ENCODE peak calls at places on chromosome 3, in six cellular contexts. O, Y, E, H, X and T are unnamed samples.

GRCh38 chr3:166190360-166190759 is 353.1 kb upstream of the BCHE start:
- DNase-seq in O (no peak), Y (no peak), E (no peak), H (no peak), X (no peak), T (no peak)

GRCh38 chr3:97880267-97880666 is 58.5 kb downstream of the CRYBG3 start:
- DNase-seq in O (no peak), Y (peak; percentile 6), E (no peak), H (no peak), X (no peak), T (no peak)

GRCh38 chr3:14388200-14388599 is 14.2 kb upstream of the SLC6A6 start:
- DNase-seq in O (no peak), Y (no peak), E (no peak), H (no peak), X (no peak), T (no peak)

GRCh38 chr3:146250449-146251382 is at the start of gene PLSCR4:
- DNase-seq in O (peak; percentile 19), Y (no peak), E (peak; percentile 56), H (no peak), X (peak; percentile 65), T (no peak)

GRCh38 chr3:51722362-51722761 is 15.5 kb downstream of the GRM2 start:
- DNase-seq in O (no peak), Y (no peak), E (no peak), H (no peak), X (peak; percentile 46), T (no peak)

GRCh38 chr3:112086857-112087524 is 802 bp downstream of the C3orf52 start:
- DNase-seq in O (no peak), Y (no peak), E (peak; percentile 8), H (no peak), X (no peak), T (no peak)

GRCh38 chr3:31562525-31562924 is 29.8 kb downstream of the STT3B start:
- DNase-seq in O (no peak), Y (no peak), E (peak; percentile 18), H (no peak), X (peak; percentile 87), T (peak; percentile 14)

GRCh38 chr3:119716998-119717397 is 14.2 kb downstream of the CFAP91 start:
- DNase-seq in O (no peak), Y (peak; percentile 80), E (no peak), H (no peak), X (no peak), T (no peak)

GRCh38 chr3:135271562-135272290 is 476.7 kb downstream of the EPHB1 start:
- DNase-seq in O (no peak), Y (no peak), E (no peak), H (no peak), X (no peak), T (no peak)

GRCh38 chr3:153209596-153209995 is 47.6 kb downstream of the RAP2B start:
- DNase-seq in O (no peak), Y (no peak), E (no peak), H (no peak), X (peak; percentile 64), T (peak; percentile 89)

GRCh38 chr3:18405141-18405540 is 20.0 kb downstream of the SATB1 start:
- DNase-seq in O (no peak), Y (no peak), E (no peak), H (no peak), X (no peak), T (no peak)

GRCh38 chr3:13932578-13933295 is 52.9 kb upstream of the WNT7A start:
- DNase-seq in O (peak; percentile 49), Y (no peak), E (peak; percentile 51), H (no peak), X (no peak), T (no peak)

GRCh38 chr3:50256978-50257890 is 11.7 kb upstream of the SEMA3B start:
- DNase-seq in O (peak; percentile 65), Y (no peak), E (peak; percentile 34), H (no peak), X (peak; percentile 89), T (peak; percentile 16)

GRCh38 chr3:107222927-107223326 is 154.3 kb upstream of the CCDC54 start:
- DNase-seq in O (no peak), Y (no peak), E (no peak), H (no peak), X (no peak), T (no peak)

GRCh38 chr3:64084640-64085039 is 61.3 kb upstream of the PSMD6 start:
- DNase-seq in O (no peak), Y (peak; percentile 24), E (no peak), H (no peak), X (no peak), T (no peak)

GRCh38 chr3:83842511-83842910 is 1116.3 kb upstream of the CADM2 start:
- DNase-seq in O (no peak), Y (no peak), E (no peak), H (no peak), X (no peak), T (no peak)

GRCh38 chr3:174329321-174329720 is 529.8 kb upstream of the NAALADL2 start:
- DNase-seq in O (no peak), Y (no peak), E (no peak), H (no peak), X (no peak), T (no peak)

GRCh38 chr3:42366550-42366949 is 43.9 kb downstream of the LYZL4 start:
- DNase-seq in O (no peak), Y (no peak), E (no peak), H (no peak), X (no peak), T (no peak)

GRCh38 chr3:145942052-145942451 is 218.9 kb downstream of the PLOD2 start:
- DNase-seq in O (no peak), Y (no peak), E (no peak), H (no peak), X (no peak), T (no peak)

GRCh38 chr3:194135806-194136518 is at the start of gene HES1:
- DNase-seq in O (peak; percentile 85), Y (peak; percentile 95), E (peak; percentile 90), H (peak; percentile 61), X (peak; percentile 87), T (peak; percentile 48)

GRCh38 chr3:112539825-112540517 is 21.8 kb downstream of the ATG3 start:
- DNase-seq in O (no peak), Y (no peak), E (no peak), H (peak; percentile 38), X (no peak), T (no peak)

GRCh38 chr3:15645740-15646490 is 44.4 kb downstream of the BTD start:
- DNase-seq in O (peak; percentile 70), Y (no peak), E (no peak), H (no peak), X (no peak), T (no peak)

GRCh38 chr3:106542101-106542769 is 673.4 kb upstream of the CBLB start:
- DNase-seq in O (no peak), Y (no peak), E (no peak), H (no peak), X (no peak), T (no peak)

DNA sequence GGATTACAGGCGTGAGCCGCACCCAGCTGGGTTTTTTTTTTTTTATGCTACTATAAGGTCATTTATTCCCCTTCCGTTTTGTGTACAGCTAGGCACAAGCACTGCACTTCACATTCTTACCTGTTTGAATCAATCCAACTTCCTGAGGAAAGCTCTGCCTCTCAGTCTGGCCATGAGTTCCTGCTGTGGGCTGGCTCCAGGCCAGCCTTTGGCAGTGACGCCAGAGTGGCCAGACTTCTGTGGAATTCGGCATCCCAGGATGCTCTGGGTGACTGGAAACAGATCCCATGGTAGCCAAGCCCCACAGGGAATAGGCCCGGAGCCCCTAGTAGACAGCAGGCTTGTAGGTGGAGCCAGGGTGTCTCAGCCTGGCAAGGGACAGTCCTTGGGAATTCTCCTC is 21.5 kb upstream of the TIMP4 start:
- DNase-seq in O (peak; percentile 28), Y (no peak), E (no peak), H (no peak), X (no peak), T (no peak)
- TF ChIP-seq GABPA in O (no peak), Y (no peak), E (no peak), H (no peak), X (no peak), T (no peak)

GRCh38 chr3:157174616-157175498 is 14.9 kb upstream of the CCNL1 start:
- DNase-seq in O (peak; percentile 92), Y (peak; percentile 98), E (peak; percentile 91), H (peak; percentile 97), X (peak; percentile 91), T (peak; percentile 99)

GRCh38 chr3:157175678-157176077 is 15.7 kb upstream of the CCNL1 start:
- DNase-seq in O (peak; percentile 55), Y (no peak), E (peak; percentile 67), H (no peak), X (no peak), T (peak; percentile 31)

GRCh38 chr3:157170861-157171260 is 10.9 kb upstream of the CCNL1 start:
- DNase-seq in O (no peak), Y (no peak), E (no peak), H (no peak), X (no peak), T (peak; percentile 93)

GRCh38 chr3:157174265-157174615 is 14.3 kb upstream of the CCNL1 start:
- DNase-seq in O (no peak), Y (no peak), E (no peak), H (no peak), X (no peak), T (peak; percentile 20)

DNA sequence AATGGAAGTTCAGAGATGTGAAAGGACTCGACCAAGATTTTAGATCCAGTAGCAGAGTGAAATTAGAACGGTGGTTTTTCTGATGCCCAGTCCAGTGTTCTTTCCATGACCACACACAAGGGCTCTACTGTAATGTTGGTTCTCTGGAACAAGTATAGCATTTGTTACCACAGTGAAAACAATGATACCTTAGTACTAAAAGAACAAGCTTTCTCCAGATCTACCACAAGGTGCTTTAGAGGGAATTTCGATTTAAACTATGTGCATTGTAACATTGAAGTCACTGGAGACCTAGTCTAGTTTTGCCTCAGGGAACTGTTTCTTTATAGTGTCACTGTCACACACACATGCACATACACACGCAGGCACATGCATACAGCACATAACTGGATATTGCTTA is 12.8 kb upstream of the CCNL1 start:
- DNase-seq in O (no peak), Y (no peak), E (no peak), H (no peak), X (no peak), T (no peak)
- TF ChIP-seq GABPA in O (no peak), Y (no peak), E (no peak), H (no peak), X (no peak), T (no peak)

GRCh38 chr3:115325539-115325938 is 178.5 kb upstream of the ZBTB20 start:
- DNase-seq in O (no peak), Y (peak; percentile 5), E (peak; percentile 14), H (no peak), X (peak; percentile 66), T (no peak)
- TF ChIP-seq GABPA in O (no peak), Y (no peak), E (no peak), H (no peak), X (no peak), T (no peak)

GRCh38 chr3:58094657-58095056 is 86.4 kb downstream of the FLNB start:
- DNase-seq in O (no peak), Y (no peak), E (no peak), H (no peak), X (no peak), T (no peak)

GRCh38 chr3:58090351-58090750 is 82.1 kb downstream of the FLNB start:
- DNase-seq in O (no peak), Y (no peak), E (no peak), H (no peak), X (no peak), T (no peak)

GRCh38 chr3:58095471-58096145 is 87.4 kb downstream of the FLNB start:
- DNase-seq in O (no peak), Y (no peak), E (no peak), H (no peak), X (no peak), T (no peak)

GRCh38 chr3:58092516-58092915 is 84.3 kb downstream of the FLNB start:
- DNase-seq in O (no peak), Y (no peak), E (no peak), H (no peak), X (no peak), T (no peak)

GRCh38 chr3:58093573-58094195 is 85.5 kb downstream of the FLNB start:
- DNase-seq in O (no peak), Y (no peak), E (peak; percentile 27), H (no peak), X (no peak), T (no peak)
- TF ChIP-seq GABPA in O (no peak), Y (no peak), E (no peak), H (no peak), X (no peak), T (no peak)